ENCODE peak calls at places on chromosome 12, in six cellular contexts. D is T-helper 17 cell, V is NCI-H1105, W is neural crest cell, A is Peyer's patch, Y is M059J. K is an unnamed sample.

GRCh38 chr12:55828357-55828756 is 1.0 kb downstream of the DNAJC14 start:
- DNase-seq in A (no peak), V (no peak), D (no peak), W (no peak), Y (no peak), K (no peak)

GRCh38 chr12:39329015-39329414 is 113.9 kb downstream of the KIF21A start:
- DNase-seq in W (no peak), A (no peak), D (no peak), V (no peak), Y (peak; percentile 45), K (no peak)

GRCh38 chr12:21825924-21826548 is 51.5 kb upstream of the KCNJ8 start:
- DNase-seq in A (no peak), Y (no peak), D (no peak), W (no peak), V (no peak), K (no peak)

GRCh38 chr12:111434680-111435338 is 29.1 kb downstream of the SH2B3 start:
- DNase-seq in D (peak; percentile 81), A (peak; percentile 85), Y (peak; percentile 73), W (no peak), V (no peak), K (no peak)

GRCh38 chr12:60689137-60689536 is 1093.3 kb downstream of the SLC16A7 start:
- DNase-seq in W (no peak), A (no peak), D (no peak), V (no peak), Y (no peak), K (no peak)

GRCh38 chr12:116651089-116651488 is 86.8 kb downstream of the SPRING1 start:
- DNase-seq in W (no peak), D (no peak), Y (no peak), V (no peak), A (no peak), K (no peak)

GRCh38 chr12:56410768-56411167 is 38.5 kb downstream of the TIMELESS start:
- DNase-seq in D (no peak), Y (no peak), V (no peak), A (no peak), W (no peak), K (no peak)

GRCh38 chr12:49909826-49910225 is 6.1 kb upstream of the FAIM2 start:
- DNase-seq in V (no peak), A (no peak), D (no peak), W (peak; percentile 30), Y (peak; percentile 38), K (no peak)

GRCh38 chr12:1691123-1692007 is 495 bp downstream of the ADIPOR2 start:
- DNase-seq in W (no peak), Y (peak; percentile 43), V (peak; percentile 69), A (peak; percentile 31), D (peak; percentile 7), K (no peak)

GRCh38 chr12:122024132-122024785 is 2.6 kb downstream of the BCL7A start:
- DNase-seq in A (peak; percentile 64), D (no peak), Y (no peak), W (no peak), V (no peak), K (no peak)

GRCh38 chr12:16955083-16955657 is 349.2 kb upstream of the LMO3 start:
- DNase-seq in A (no peak), V (no peak), Y (peak; percentile 2), D (no peak), W (no peak), K (no peak)

GRCh38 chr12:29783773-29784666 is at the start of gene TMTC1:
- DNase-seq in D (no peak), A (no peak), Y (peak; percentile 43), W (peak; percentile 69), V (peak; percentile 70), K (peak; percentile 41)

GRCh38 chr12:55034218-55034617 is 14.4 kb downstream of the NEUROD4 start:
- DNase-seq in D (no peak), Y (no peak), W (no peak), A (no peak), V (no peak), K (no peak)

GRCh38 chr12:118193958-118194357 is 58.0 kb downstream of the PEBP1 start:
- DNase-seq in A (no peak), V (no peak), D (no peak), W (no peak), Y (no peak), K (no peak)

GRCh38 chr12:52573306-52573705 is 337 bp downstream of the KRT74 start:
- DNase-seq in V (no peak), W (no peak), A (no peak), Y (no peak), D (no peak), K (no peak)

GRCh38 chr12:104137175-104137901 is 672 bp downstream of the NFYB start:
- DNase-seq in A (peak; percentile 28), V (peak; percentile 31), W (peak; percentile 24), Y (peak; percentile 70), D (peak; percentile 27), K (peak; percentile 28)

GRCh38 chr12:130951636-130952035 is 2.1 kb upstream of the ADGRD1 start:
- DNase-seq in W (no peak), V (no peak), Y (no peak), D (no peak), A (no peak), K (no peak)

GRCh38 chr12:93526786-93527428 is 45.6 kb upstream of the SOCS2 start:
- DNase-seq in D (no peak), W (no peak), V (no peak), A (no peak), Y (peak; percentile 92), K (no peak)

GRCh38 chr12:34339922-34340321 is 317.6 kb downstream of the ALG10 start:
- DNase-seq in Y (no peak), D (no peak), V (no peak), A (no peak), W (no peak), K (no peak)

GRCh38 chr12:105218434-105218833 is 17.5 kb downstream of the APPL2 start:
- DNase-seq in W (no peak), Y (no peak), V (no peak), D (no peak), A (no peak), K (peak; percentile 37)

GRCh38 chr12:107560194-107560905 is 125.2 kb upstream of the PWP1 start:
- DNase-seq in W (no peak), D (no peak), A (no peak), V (no peak), Y (no peak), K (peak; percentile 1)

GRCh38 chr12:24228980-24229730 is 279.7 kb upstream of the SOX5 start:
- DNase-seq in Y (peak; percentile 9), W (no peak), A (no peak), D (no peak), V (no peak), K (no peak)

GRCh38 chr12:130658106-130658505 is 58.0 kb downstream of the RIMBP2 start:
- DNase-seq in Y (no peak), W (no peak), V (no peak), A (no peak), D (no peak), K (no peak)

GRCh38 chr12:68686595-68687521 is at the start of gene NUP107:
- DNase-seq in W (peak; percentile 93), D (peak; percentile 94), A (peak; percentile 97), Y (peak; percentile 99), V (peak; percentile 96), K (peak; percentile 90)

GRCh38 chr12:96670334-96670899 is 181.0 kb downstream of the CFAP54 start:
- DNase-seq in V (no peak), W (no peak), D (no peak), Y (no peak), A (no peak), K (no peak)

GRCh38 chr12:131830335-131831020 is 2.3 kb downstream of the MMP17 start:
- DNase-seq in W (peak; percentile 76), D (no peak), A (peak; percentile 55), Y (peak; percentile 89), V (peak; percentile 70), K (peak; percentile 22)

GRCh38 chr12:6735448-6736191 is 11.8 kb downstream of the COPS7A start:
- DNase-seq in A (peak; percentile 47), D (no peak), W (peak; percentile 42), V (peak; percentile 62), Y (peak; percentile 55), K (peak; percentile 55)

GRCh38 chr12:1800646-1801284 is 19.6 kb upstream of the LRTM2 start:
- DNase-seq in V (no peak), A (peak; percentile 18), D (no peak), W (no peak), Y (no peak), K (peak; percentile 91)

GRCh38 chr12:124508323-124509096 is 58.9 kb downstream of the NCOR2 start:
- DNase-seq in V (no peak), W (no peak), Y (peak; percentile 81), D (no peak), A (no peak), K (no peak)

GRCh38 chr12:114678718-114679117 is 5.3 kb downstream of the TBX3 start:
- DNase-seq in A (no peak), D (no peak), V (no peak), W (no peak), Y (peak; percentile 23), K (no peak)

GRCh38 chr12:92378682-92379479 is 233.2 kb upstream of the BTG1 start:
- DNase-seq in Y (no peak), D (no peak), W (no peak), A (no peak), V (no peak), K (no peak)

GRCh38 chr12:109737111-109737510 is 23.5 kb downstream of the FAM222A start:
- DNase-seq in D (no peak), W (no peak), Y (no peak), A (no peak), V (no peak), K (no peak)

K was measured in NCI-H1694 treated with DMSO at 0.1 percent for 48 hours.